ENCODE peak calls at places on chromosomes 6 and 20, in six cellular contexts. One of them, this sample, is unnamed.

GRCh38 chr20:46458891-46459750 is 52.7 kb upstream of the ELMO2 start:
- DNase-seq in H1: peak
- DNase-seq in HepG2: no peak
- DNase-seq in HCT116: no peak
- DNase-seq in SK-N-SH: peak
- DNase-seq in K562: no peak
- DNase-seq in this sample: no peak

GRCh38 chr6:79949235-79949634 is 1.9 kb upstream of the ELOVL4 start:
- DNase-seq in H1: no peak
- DNase-seq in HepG2: peak
- DNase-seq in HCT116: peak
- DNase-seq in SK-N-SH: peak
- DNase-seq in K562: peak
- DNase-seq in this sample: peak

GRCh38 chr6:44388135-44388487 is 605 bp downstream of the CDC5L start:
- DNase-seq in H1: no peak
- DNase-seq in HepG2: no peak
- DNase-seq in HCT116: no peak
- DNase-seq in SK-N-SH: peak
- DNase-seq in K562: no peak
- DNase-seq in this sample: no peak

GRCh38 chr20:41615671-41616070 is 2.5 kb downstream of the CHD6 start:
- DNase-seq in H1: no peak
- DNase-seq in HepG2: no peak
- DNase-seq in HCT116: no peak
- DNase-seq in SK-N-SH: no peak
- DNase-seq in K562: no peak
- DNase-seq in this sample: no peak

GRCh38 chr20:48747840-48748416 is 79.9 kb downstream of the PREX1 start:
- DNase-seq in H1: no peak
- DNase-seq in HepG2: no peak
- DNase-seq in HCT116: no peak
- DNase-seq in SK-N-SH: no peak
- DNase-seq in K562: no peak
- DNase-seq in this sample: no peak

GRCh38 chr6:107122748-107123147 is 7.4 kb upstream of the BEND3 start:
- DNase-seq in H1: no peak
- DNase-seq in HepG2: no peak
- DNase-seq in HCT116: no peak
- DNase-seq in SK-N-SH: no peak
- DNase-seq in K562: no peak
- DNase-seq in this sample: no peak

GRCh38 chr6:4583026-4583425 is 193.2 kb upstream of the CDYL start:
- DNase-seq in H1: no peak
- DNase-seq in HepG2: no peak
- DNase-seq in HCT116: no peak
- DNase-seq in SK-N-SH: no peak
- DNase-seq in K562: no peak
- DNase-seq in this sample: no peak

GRCh38 chr6:157278171-157278570 is 45.1 kb downstream of the TMEM242 start:
- DNase-seq in H1: no peak
- DNase-seq in HepG2: no peak
- DNase-seq in HCT116: no peak
- DNase-seq in SK-N-SH: no peak
- DNase-seq in K562: no peak
- DNase-seq in this sample: no peak

GRCh38 chr20:63968928-63969760 is 586 bp downstream of the ZNF512B start:
- DNase-seq in H1: no peak
- DNase-seq in HepG2: peak
- DNase-seq in HCT116: no peak
- DNase-seq in SK-N-SH: peak
- DNase-seq in K562: peak
- DNase-seq in this sample: no peak

GRCh38 chr6:12555781-12556180 is 160.8 kb upstream of the PHACTR1 start:
- DNase-seq in H1: no peak
- DNase-seq in HepG2: no peak
- DNase-seq in HCT116: no peak
- DNase-seq in SK-N-SH: no peak
- DNase-seq in K562: no peak
- DNase-seq in this sample: no peak

GRCh38 chr6:91152824-91153223 is 566.0 kb upstream of the MAP3K7 start:
- DNase-seq in H1: no peak
- DNase-seq in HepG2: no peak
- DNase-seq in HCT116: no peak
- DNase-seq in SK-N-SH: no peak
- DNase-seq in K562: no peak
- DNase-seq in this sample: no peak

GRCh38 chr6:30781697-30782424 is 37.5 kb upstream of the IER3 start:
- DNase-seq in H1: no peak
- DNase-seq in HepG2: peak
- DNase-seq in HCT116: peak
- DNase-seq in SK-N-SH: peak
- DNase-seq in K562: peak
- DNase-seq in this sample: no peak

GRCh38 chr20:38180781-38181180 is 15.7 kb upstream of the TGM2 start:
- DNase-seq in H1: no peak
- DNase-seq in HepG2: no peak
- DNase-seq in HCT116: no peak
- DNase-seq in SK-N-SH: no peak
- DNase-seq in K562: no peak
- DNase-seq in this sample: no peak

GRCh38 chr6:3876131-3876530 is 27.0 kb downstream of the FAM50B start:
- DNase-seq in H1: no peak
- DNase-seq in HepG2: no peak
- DNase-seq in HCT116: no peak
- DNase-seq in SK-N-SH: no peak
- DNase-seq in K562: no peak
- DNase-seq in this sample: no peak

GRCh38 chr6:12508553-12508952 is 208.0 kb upstream of the PHACTR1 start:
- DNase-seq in H1: no peak
- DNase-seq in HepG2: no peak
- DNase-seq in HCT116: no peak
- DNase-seq in SK-N-SH: no peak
- DNase-seq in K562: no peak
- DNase-seq in this sample: no peak

GRCh38 chr6:68677119-68677518 is 42.0 kb downstream of the ADGRB3 start:
- DNase-seq in H1: no peak
- DNase-seq in HepG2: no peak
- DNase-seq in HCT116: no peak
- DNase-seq in SK-N-SH: no peak
- DNase-seq in K562: no peak
- DNase-seq in this sample: no peak

GRCh38 chr6:17719323-17720041 is 12.8 kb upstream of the NUP153 start:
- DNase-seq in H1: no peak
- DNase-seq in HepG2: no peak
- DNase-seq in HCT116: no peak
- DNase-seq in SK-N-SH: no peak
- DNase-seq in K562: no peak
- DNase-seq in this sample: peak

GRCh38 chr6:17714177-17714576 is 7.5 kb upstream of the NUP153 start:
- DNase-seq in H1: no peak
- DNase-seq in HepG2: peak
- DNase-seq in HCT116: no peak
- DNase-seq in SK-N-SH: no peak
- DNase-seq in K562: no peak
- DNase-seq in this sample: no peak

GRCh38 chr6:17712573-17712972 is 5.8 kb upstream of the NUP153 start:
- DNase-seq in H1: no peak
- DNase-seq in HepG2: peak
- DNase-seq in HCT116: no peak
- DNase-seq in SK-N-SH: no peak
- DNase-seq in K562: no peak
- DNase-seq in this sample: no peak

GRCh38 chr6:17710331-17710730 is 3.6 kb upstream of the NUP153 start:
- DNase-seq in H1: no peak
- DNase-seq in HepG2: peak
- DNase-seq in HCT116: no peak
- DNase-seq in SK-N-SH: no peak
- DNase-seq in K562: no peak
- DNase-seq in this sample: no peak

GRCh38 chr6:17714879-17715860 is 8.4 kb upstream of the NUP153 start:
- DNase-seq in H1: no peak
- DNase-seq in HepG2: no peak
- DNase-seq in HCT116: peak
- DNase-seq in SK-N-SH: no peak
- DNase-seq in K562: peak
- DNase-seq in this sample: no peak
- TF ChIP-seq JUND in H1: no peak
- TF ChIP-seq JUND in HepG2: no peak
- TF ChIP-seq JUND in HCT116: peak
- TF ChIP-seq JUND in SK-N-SH: peak
- TF ChIP-seq JUND in K562: peak
- TF ChIP-seq JUND in this sample: no peak

DNA sequence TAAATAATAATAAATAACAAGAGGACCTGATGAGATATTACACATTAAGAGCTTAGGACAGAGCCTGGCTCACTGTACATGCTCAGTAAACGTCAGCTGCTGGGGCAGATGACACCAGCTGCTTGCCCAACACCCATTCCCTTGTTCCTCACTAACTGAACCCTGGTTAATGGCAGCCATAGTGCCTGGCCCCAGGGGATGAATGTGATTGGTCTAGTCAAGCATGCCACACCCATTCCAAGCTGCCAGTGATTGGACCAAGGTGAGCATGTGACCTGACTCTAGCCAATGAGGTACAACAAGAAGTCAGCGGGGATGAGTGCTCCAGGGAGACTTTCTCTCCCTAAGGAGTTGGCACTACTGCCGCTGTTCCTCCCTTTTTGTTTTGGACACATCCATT is 85.1 kb upstream of the PTPN1 start:
- DNase-seq in H1: no peak
- DNase-seq in HepG2: peak
- DNase-seq in HCT116: peak
- DNase-seq in SK-N-SH: peak
- DNase-seq in K562: peak
- DNase-seq in this sample: no peak
- TF ChIP-seq JUND in H1: no peak
- TF ChIP-seq JUND in HepG2: no peak
- TF ChIP-seq JUND in HCT116: no peak
- TF ChIP-seq JUND in SK-N-SH: no peak
- TF ChIP-seq JUND in K562: no peak
- TF ChIP-seq JUND in this sample: no peak

GRCh38 chr20:43917380-43917779 is 2.7 kb downstream of the TOX2 start:
- DNase-seq in H1: no peak
- DNase-seq in HepG2: no peak
- DNase-seq in HCT116: no peak
- DNase-seq in SK-N-SH: no peak
- DNase-seq in K562: no peak
- DNase-seq in this sample: no peak

GRCh38 chr20:43916073-43916874 is 1.6 kb downstream of the TOX2 start:
- DNase-seq in H1: no peak
- DNase-seq in HepG2: no peak
- DNase-seq in HCT116: no peak
- DNase-seq in SK-N-SH: peak
- DNase-seq in K562: no peak
- DNase-seq in this sample: no peak

GRCh38 chr20:43914697-43915208 is at the start of gene TOX2:
- DNase-seq in H1: no peak
- DNase-seq in HepG2: no peak
- DNase-seq in HCT116: no peak
- DNase-seq in SK-N-SH: peak
- DNase-seq in K562: peak
- DNase-seq in this sample: no peak

GRCh38 chr20:43915209-43916072 is 789 bp downstream of the TOX2 start:
- DNase-seq in H1: no peak
- DNase-seq in HepG2: no peak
- DNase-seq in HCT116: no peak
- DNase-seq in SK-N-SH: peak
- DNase-seq in K562: no peak
- DNase-seq in this sample: no peak

DNA sequence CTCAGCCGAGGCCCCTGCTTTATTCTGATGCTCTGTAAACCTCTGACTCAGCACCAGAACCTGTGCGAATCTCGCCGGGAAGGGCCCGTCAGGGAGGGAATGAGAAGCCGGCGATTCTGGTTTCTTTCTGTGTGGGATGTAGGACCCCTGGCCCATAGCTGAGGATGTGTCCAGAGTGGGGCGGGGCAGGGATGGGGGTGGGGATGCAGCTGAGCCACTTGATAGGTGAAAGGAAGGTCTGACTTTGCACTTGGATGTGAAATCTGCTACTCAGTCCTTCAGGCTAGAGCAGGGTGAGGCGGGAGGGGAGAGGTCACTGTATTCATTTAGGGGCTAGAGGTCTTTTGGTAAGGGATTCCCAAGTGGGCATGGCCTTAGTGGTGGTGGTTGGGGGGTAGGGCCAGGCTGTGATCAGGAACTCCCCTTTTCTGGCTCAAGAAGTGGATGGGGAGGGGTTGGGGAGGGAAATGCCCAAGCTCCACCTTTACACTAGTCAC is 2.3 kb downstream of the TOX2 start:
- DNase-seq in H1: no peak
- DNase-seq in HepG2: no peak
- DNase-seq in HCT116: no peak
- DNase-seq in SK-N-SH: no peak
- DNase-seq in K562: no peak
- DNase-seq in this sample: no peak
- TF ChIP-seq JUND in H1: no peak
- TF ChIP-seq JUND in HepG2: no peak
- TF ChIP-seq JUND in HCT116: no peak
- TF ChIP-seq JUND in SK-N-SH: no peak
- TF ChIP-seq JUND in K562: no peak
- TF ChIP-seq JUND in this sample: no peak

GRCh38 chr20:56691325-56691990 is 62.4 kb downstream of the TFAP2C start:
- DNase-seq in H1: no peak
- DNase-seq in HepG2: no peak
- DNase-seq in HCT116: no peak
- DNase-seq in SK-N-SH: no peak
- DNase-seq in K562: no peak
- DNase-seq in this sample: no peak

GRCh38 chr20:56689852-56690485 is 60.9 kb downstream of the TFAP2C start:
- DNase-seq in H1: no peak
- DNase-seq in HepG2: no peak
- DNase-seq in HCT116: no peak
- DNase-seq in SK-N-SH: no peak
- DNase-seq in K562: no peak
- DNase-seq in this sample: peak

GRCh38 chr20:56690531-56691175 is 61.5 kb downstream of the TFAP2C start:
- DNase-seq in H1: no peak
- DNase-seq in HepG2: no peak
- DNase-seq in HCT116: no peak
- DNase-seq in SK-N-SH: no peak
- DNase-seq in K562: no peak
- DNase-seq in this sample: peak

GRCh38 chr20:56688106-56688505 is 59.0 kb downstream of the TFAP2C start:
- DNase-seq in H1: no peak
- DNase-seq in HepG2: no peak
- DNase-seq in HCT116: no peak
- DNase-seq in SK-N-SH: no peak
- DNase-seq in K562: no peak
- DNase-seq in this sample: no peak

DNA sequence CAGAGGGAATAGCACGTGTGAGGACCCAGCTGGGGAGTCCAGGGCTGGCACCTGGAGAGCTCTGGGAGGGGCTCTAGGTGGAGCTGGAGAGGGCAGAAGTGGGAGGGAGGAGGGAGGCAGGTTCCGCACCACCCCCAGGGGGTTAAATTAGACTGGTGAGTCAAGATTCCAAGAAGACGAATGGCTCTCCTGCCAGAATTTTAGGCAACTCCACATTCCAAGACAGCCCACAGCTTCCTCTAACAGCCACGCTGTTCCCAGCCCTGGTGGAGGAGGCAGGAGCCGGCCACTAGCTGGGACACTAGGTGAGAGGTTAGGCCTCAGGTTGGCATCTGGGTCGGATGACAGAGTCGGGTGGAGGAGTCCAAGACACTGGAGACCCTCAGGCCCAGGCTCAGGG is 60.2 kb downstream of the TFAP2C start:
- DNase-seq in H1: no peak
- DNase-seq in HepG2: no peak
- DNase-seq in HCT116: no peak
- DNase-seq in SK-N-SH: no peak
- DNase-seq in K562: no peak
- DNase-seq in this sample: peak
- TF ChIP-seq JUND in H1: no peak
- TF ChIP-seq JUND in HepG2: no peak
- TF ChIP-seq JUND in HCT116: no peak
- TF ChIP-seq JUND in SK-N-SH: no peak
- TF ChIP-seq JUND in K562: no peak
- TF ChIP-seq JUND in this sample: no peak